ENCODE peak calls at places on chromosomes 5 and 9, in four cellular contexts. T, X, F and R are unnamed samples.
A peak's percentile ranks its signal among the peaks of the same experiment; 100 is the strongest.

GRCh38 chr5:37153661-37154060 is 95.5 kb downstream of the CPLANE1 start:
- DNase-seq in F (no peak), T (no peak), X (no peak), R (no peak)

GRCh38 chr5:72379936-72380335 is 59.8 kb downstream of the PTCD2 start:
- DNase-seq in F (no peak), T (no peak), X (no peak), R (no peak)

GRCh38 chr5:115583474-115583873 is 18.8 kb downstream of the TICAM2 start:
- DNase-seq in F (no peak), T (no peak), X (peak; percentile 97), R (no peak)

GRCh38 chr5:82639393-82640144 is 361.4 kb upstream of the RPS23 start:
- DNase-seq in F (no peak), X (peak; percentile 36), T (no peak), R (no peak)

GRCh38 chr9:138008081-138008841 is 130.7 kb downstream of the CACNA1B start:
- DNase-seq in F (peak; percentile 54), T (no peak), X (no peak), R (no peak)

GRCh38 chr9:136902259-136902821 is 16.0 kb downstream of the TRAF2 start:
- DNase-seq in X (peak; percentile 74), F (peak; percentile 86), T (no peak), R (peak; percentile 76)

GRCh38 chr5:132030610-132031009 is 19.2 kb upstream of the ACSL6 start:
- DNase-seq in T (no peak), X (no peak), F (no peak), R (no peak)

GRCh38 chr9:394347-395052 is 179.8 kb downstream of the DOCK8 start:
- DNase-seq in T (no peak), X (no peak), F (no peak), R (no peak)

GRCh38 chr5:36205329-36205728 is 36.4 kb downstream of the NADK2 start:
- DNase-seq in X (no peak), F (no peak), T (no peak), R (no peak)

GRCh38 chr9:89664896-89665329 is 60.1 kb downstream of the GADD45G start:
- DNase-seq in T (no peak), X (no peak), F (peak; percentile 89), R (no peak)

GRCh38 chr9:124812401-124813016 is 35.6 kb downstream of the OLFML2A start:
- DNase-seq in T (peak; percentile 84), X (peak; percentile 99), F (no peak), R (peak; percentile 32)

GRCh38 chr9:89888233-89888632 is 283.4 kb downstream of the GADD45G start:
- DNase-seq in X (no peak), F (peak; percentile 6), T (no peak), R (no peak)

GRCh38 chr9:137478613-137479314 is 19.6 kb upstream of the NSMF start:
- DNase-seq in X (no peak), T (no peak), F (peak; percentile 58), R (peak; percentile 71)

GRCh38 chr9:21624675-21625477 is 142.8 kb upstream of the IFNE start:
- DNase-seq in T (no peak), F (no peak), X (no peak), R (no peak)

GRCh38 chr9:128454991-128455390 is 815 bp upstream of the ODF2 start:
- DNase-seq in X (no peak), F (no peak), T (no peak), R (no peak)

GRCh38 chr5:553874-554273 is 29.6 kb upstream of the SLC9A3 start:
- DNase-seq in X (no peak), T (no peak), F (no peak), R (peak; percentile 4)

GRCh38 chr5:80364892-80365291 is 43.0 kb upstream of the ZFYVE16 start:
- DNase-seq in T (no peak), X (no peak), F (no peak), R (no peak)

GRCh38 chr9:122252796-122253195 is 11.8 kb downstream of the RBM18 start:
- DNase-seq in T (no peak), F (no peak), X (no peak), R (no peak)

GRCh38 chr5:72556351-72557146 is 49.3 kb upstream of the ZNF366 start:
- DNase-seq in X (peak; percentile 46), F (peak; percentile 87), T (no peak), R (peak; percentile 75)

GRCh38 chr5:43750809-43751208 is 147.8 kb downstream of the NNT start:
- DNase-seq in F (no peak), T (no peak), X (no peak), R (no peak)

GRCh38 chr5:57166250-57166649 is 7.6 kb upstream of the GPBP1 start:
- DNase-seq in X (no peak), T (no peak), F (no peak), R (no peak)

GRCh38 chr9:107174441-107174840 is 108.6 kb upstream of the RAD23B start:
- DNase-seq in T (no peak), F (no peak), X (peak; percentile 52), R (no peak)

GRCh38 chr9:75229605-75230332 is 141.5 kb downstream of the OSTF1 start:
- DNase-seq in T (no peak), F (no peak), X (peak; percentile 48), R (no peak)

GRCh38 chr5:39447059-39447458 is 22.3 kb upstream of the DAB2 start:
- DNase-seq in T (no peak), X (peak; percentile 61), F (no peak), R (no peak)

GRCh38 chr9:114273461-114273881 is 49.4 kb upstream of the ORM1 start:
- DNase-seq in F (peak; percentile 36), T (no peak), X (no peak), R (peak; percentile 1)

GRCh38 chr9:95874989-95875304 is 544 bp upstream of the ERCC6L2 start:
- DNase-seq in T (peak; percentile 55), X (no peak), F (peak; percentile 84), R (peak; percentile 38)

GRCh38 chr5:120330555-120330954 is 133.5 kb upstream of the PRR16 start:
- DNase-seq in F (no peak), T (no peak), X (no peak), R (no peak)

GRCh38 chr5:82339744-82340143 is 61.6 kb upstream of the RPS23 start:
- DNase-seq in X (no peak), F (no peak), T (no peak), R (no peak)

GRCh38 chr9:69081261-69081660 is 45.7 kb downstream of the FXN start:
- DNase-seq in T (no peak), F (no peak), X (no peak), R (no peak)

GRCh38 chr9:12666813-12667212 is 26.4 kb upstream of the TYRP1 start:
- DNase-seq in F (no peak), T (no peak), X (no peak), R (no peak)

GRCh38 chr9:36276840-36277239 is 18.6 kb upstream of the GNE start:
- DNase-seq in T (peak; percentile 14), F (no peak), X (peak; percentile 88), R (no peak)

GRCh38 chr9:68747043-68747533 is 42.0 kb downstream of the PIP5K1B start:
- DNase-seq in T (peak; percentile 82), X (no peak), F (no peak), R (no peak)

GRCh38 chr5:74035521-74035937 is 409.5 kb downstream of the ARHGEF28 start:
- DNase-seq in T (peak; percentile 8), X (peak; percentile 70), F (no peak), R (peak; percentile 30)

DNA sequence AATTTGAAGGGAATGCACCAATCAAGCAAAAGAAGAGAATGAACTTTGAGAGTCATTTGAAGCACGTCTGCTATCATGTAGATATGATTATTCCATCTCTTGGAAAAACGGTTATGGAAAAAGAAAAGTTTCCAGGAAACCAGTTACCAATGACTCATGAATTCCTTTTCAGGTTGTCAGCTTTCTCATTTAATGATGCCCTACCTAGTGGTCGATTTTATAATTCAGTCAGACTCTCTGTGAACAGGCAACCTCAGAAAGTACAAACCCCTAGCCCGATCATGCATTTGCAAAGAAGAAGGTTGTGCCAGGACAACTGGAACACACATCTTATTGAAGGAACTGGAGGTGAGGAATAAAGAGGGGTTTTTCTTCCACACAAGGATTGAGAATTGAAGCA is 355.1 kb upstream of the GRIA1 start:
- DNase-seq in X (peak; percentile 56), T (no peak), F (no peak), R (no peak)
- TF ChIP-seq CTCF in X (peak; percentile 12), T (no peak), F (no peak), R (no peak)

GRCh38 chr9:81964216-81965171 is 21.2 kb downstream of the SPATA31D3 start:
- DNase-seq in T (no peak), F (no peak), X (no peak), R (no peak)

GRCh38 chr9:81971727-81972126 is 16.8 kb upstream of the SPATA31D1 start:
- DNase-seq in X (no peak), F (no peak), T (no peak), R (no peak)

GRCh38 chr9:81974764-81975163 is 13.8 kb upstream of the SPATA31D1 start:
- DNase-seq in X (no peak), F (no peak), T (no peak), R (no peak)

GRCh38 chr9:81968026-81968425 is 20.5 kb upstream of the SPATA31D1 start:
- DNase-seq in F (no peak), T (no peak), X (no peak), R (no peak)

GRCh38 chr9:81969971-81970370 is 18.6 kb upstream of the SPATA31D1 start:
- DNase-seq in F (no peak), T (no peak), X (peak; percentile 37), R (no peak)
- H3K4me3 ChIP-seq in F (no peak overlapping the region), T (no peak overlapping the region), X (no peak overlapping the region), R (no peak overlapping the region)

GRCh38 chr5:77428526-77428925 is 63.6 kb downstream of the WDR41 start:
- DNase-seq in T (no peak), F (no peak), X (no peak), R (no peak)
- TF ChIP-seq CTCF in T (no peak), F (no peak), X (no peak), R (no peak)

GRCh38 chr5:17219431-17219830 is 2.0 kb downstream of the BASP1 start:
- DNase-seq in F (no peak), T (no peak), X (no peak), R (no peak)

GRCh38 chr5:17222679-17223078 is 5.2 kb downstream of the BASP1 start:
- DNase-seq in X (no peak), F (no peak), T (no peak), R (no peak)

GRCh38 chr5:17224858-17225436 is 7.5 kb downstream of the BASP1 start:
- DNase-seq in X (peak; percentile 79), T (no peak), F (no peak), R (no peak)

GRCh38 chr5:17223375-17224185 is 6.1 kb downstream of the BASP1 start:
- DNase-seq in T (no peak), X (no peak), F (no peak), R (no peak)

GRCh38 chr5:17221843-17222614 is 4.6 kb downstream of the BASP1 start:
- DNase-seq in F (no peak), X (peak; percentile 61), T (no peak), R (no peak)
- H3K4me3 ChIP-seq in F (no peak overlapping the region), X (no peak overlapping the region), T (no peak overlapping the region), R (no peak overlapping the region)